ENCODE peak calls at places on chromosomes 13 and 19, in seven cellular contexts. B is esophagus squamous epithelium; P is uterus; I is Caco-2; M is CD8-positive, alpha-beta memory T cell; S is stomach; Z is lung. C is an unnamed sample.
A peak's percentile ranks its signal among the peaks of the same experiment; 100 is the strongest.

GRCh38 chr19:31548941-31549340 is 199.7 kb upstream of the TSHZ3 start:
- DNase-seq in B (no peak), P (peak; percentile 20), I (no peak), M (no peak), S (no peak), Z (no peak), C (peak; percentile 1)

GRCh38 chr13:43346427-43346826 is 323.0 kb downstream of the DNAJC15 start:
- DNase-seq in B (no peak), P (no peak), I (no peak), M (no peak), S (no peak), Z (no peak), C (no peak)

GRCh38 chr19:11530432-11530831 is 1.5 kb upstream of the ECSIT start:
- DNase-seq in B (no peak), P (peak; percentile 77), I (peak; percentile 50), M (no peak), S (peak; percentile 80), Z (peak; percentile 81), C (peak; percentile 81)

GRCh38 chr19:3270908-3271307 is 46.4 kb downstream of the CELF5 start:
- DNase-seq in B (no peak), P (no peak), I (peak; percentile 20), M (peak; percentile 29), S (no peak), Z (no peak), C (peak; percentile 58)

GRCh38 chr13:28494861-28495585 is at the start of gene FLT1:
- DNase-seq in B (no peak), P (peak; percentile 26), I (peak; percentile 54), M (no peak), S (peak; percentile 27), Z (no peak), C (no peak)

GRCh38 chr19:47257411-47258169 is 1.3 kb downstream of the CCDC9 start:
- DNase-seq in B (peak; percentile 93), P (peak; percentile 57), I (no peak), M (no peak), S (no peak), Z (no peak), C (no peak)

GRCh38 chr19:51096473-51097165 is 11.6 kb downstream of the CTU1 start:
- DNase-seq in B (no peak), P (no peak), I (no peak), M (no peak), S (no peak), Z (no peak), C (no peak)

GRCh38 chr13:90565985-90566713 is 781.3 kb upstream of the MIR17HG start:
- DNase-seq in B (no peak), P (no peak), I (no peak), M (no peak), S (no peak), Z (no peak), C (no peak)

GRCh38 chr19:5337886-5338595 is 2.6 kb downstream of the PTPRS start:
- DNase-seq in B (no peak), P (no peak), I (no peak), M (no peak), S (no peak), Z (no peak), C (no peak)

GRCh38 chr19:14718522-14719113 is 28.8 kb downstream of the ZNF333 start:
- DNase-seq in B (no peak), P (no peak), I (no peak), M (no peak), S (no peak), Z (no peak), C (no peak)

GRCh38 chr19:2610637-2611482 is 91.6 kb downstream of the GNG7 start:
- DNase-seq in B (no peak), P (peak; percentile 93), I (peak; percentile 94), M (peak; percentile 76), S (peak; percentile 96), Z (peak; percentile 92), C (peak; percentile 93)

GRCh38 chr19:23521471-23521870 is 126.2 kb upstream of the ZNF91 start:
- DNase-seq in B (no peak), P (no peak), I (no peak), M (no peak), S (no peak), Z (no peak), C (no peak)

GRCh38 chr13:74215420-74215819 is 81.2 kb upstream of the KLF12 start:
- DNase-seq in B (no peak), P (no peak), I (no peak), M (no peak), S (no peak), Z (no peak), C (no peak)

GRCh38 chr19:413756-414420 is 4.9 kb upstream of the C2CD4C start:
- DNase-seq in B (no peak), P (no peak), I (no peak), M (no peak), S (no peak), Z (no peak), C (no peak)

GRCh38 chr13:50014404-50014803 is 840 bp upstream of the KCNRG start:
- DNase-seq in B (no peak), P (no peak), I (no peak), M (no peak), S (no peak), Z (no peak), C (no peak)

GRCh38 chr13:80465321-80465720 is 124.4 kb upstream of the SPRY2 start:
- DNase-seq in B (no peak), P (no peak), I (no peak), M (no peak), S (no peak), Z (no peak), C (no peak)

GRCh38 chr13:50733392-50733791 is 110.1 kb downstream of the DLEU7 start:
- DNase-seq in B (no peak), P (no peak), I (no peak), M (no peak), S (no peak), Z (no peak), C (no peak)

GRCh38 chr13:107374038-107374437 is 806.1 kb upstream of the ARGLU1 start:
- DNase-seq in B (no peak), P (no peak), I (no peak), M (no peak), S (no peak), Z (no peak), C (no peak)

GRCh38 chr19:48491793-48492123 is 19.9 kb downstream of the LMTK3 start:
- DNase-seq in B (no peak), P (no peak), I (no peak), M (no peak), S (no peak), Z (no peak), C (no peak)

GRCh38 chr19:456547-457110 is 4.2 kb downstream of the SHC2 start:
- DNase-seq in B (no peak), P (no peak), I (no peak), M (no peak), S (no peak), Z (no peak), C (no peak)

GRCh38 chr13:35767256-35767981 is 290.9 kb upstream of the MAB21L1 start:
- DNase-seq in B (no peak), P (no peak), I (no peak), M (no peak), S (no peak), Z (no peak), C (no peak)

GRCh38 chr19:6725513-6726231 is 5.2 kb upstream of the C3 start:
- DNase-seq in B (no peak), P (no peak), I (no peak), M (no peak), S (no peak), Z (no peak), C (no peak)

GRCh38 chr19:3620145-3620816 is 6.3 kb downstream of the CACTIN start:
- DNase-seq in B (no peak), P (no peak), I (no peak), M (no peak), S (no peak), Z (no peak), C (no peak)

GRCh38 chr13:21014139-21014665 is 47.2 kb downstream of the LATS2 start:
- DNase-seq in B (no peak), P (no peak), I (no peak), M (no peak), S (no peak), Z (no peak), C (no peak)

DNA sequence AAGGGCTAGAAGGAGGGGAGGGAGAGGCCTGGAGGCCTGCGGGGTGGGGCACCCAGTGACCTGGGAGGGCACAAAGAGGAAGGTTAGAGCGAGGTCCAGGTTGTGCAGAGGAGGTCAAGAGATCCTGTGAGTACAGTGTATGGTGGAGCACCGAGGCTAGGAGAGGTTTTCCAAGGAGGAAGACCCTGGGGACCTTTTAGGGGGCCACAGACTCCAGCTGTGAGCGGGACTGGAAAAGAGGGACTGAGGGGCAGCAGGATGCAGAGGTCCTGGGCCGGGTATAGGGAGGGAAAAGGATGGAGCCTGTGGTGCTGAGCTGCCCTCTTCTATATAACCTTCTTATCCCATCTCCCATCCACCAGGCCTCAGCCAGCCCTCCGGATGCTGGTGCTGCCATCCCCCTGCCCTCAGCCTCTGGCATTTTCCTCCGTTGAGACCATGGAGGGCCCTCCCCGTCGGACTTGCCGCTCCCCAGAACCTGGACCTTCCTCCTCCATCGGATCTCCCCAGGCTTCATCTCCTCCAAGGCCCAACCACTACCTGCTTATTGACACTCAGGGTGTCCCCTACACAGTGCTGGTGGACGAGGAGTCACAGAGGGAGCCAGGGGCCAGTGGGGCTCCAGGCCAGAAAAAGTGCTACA is 863 bp downstream of the ZNF581 start:
- DNase-seq in B (no peak), P (no peak), I (no peak), M (no peak), S (no peak), Z (no peak), C (no peak)
- H3K4me1 ChIP-seq in B (peaks cover 90% of the 10 kb centered on the region), P (peaks cover 22% of the 10 kb centered on the region), I (peaks cover 9% of the 10 kb centered on the region), M (peaks cover 37% of the 10 kb centered on the region), S (peaks cover 52% of the 10 kb centered on the region), Z (peaks cover 11% of the 10 kb centered on the region), C (peaks cover 62% of the 10 kb centered on the region)

GRCh38 chr19:18415177-18415867 is 3.9 kb upstream of the SSBP4 start:
- DNase-seq in B (no peak), P (peak; percentile 91), I (no peak), M (no peak), S (no peak), Z (no peak), C (no peak)
- H3K4me1 ChIP-seq in B (peaks cover 65% of the 10 kb centered on the region), P (peaks cover 21% of the 10 kb centered on the region), I (peaks cover 23% of the 10 kb centered on the region), M (peaks cover 50% of the 10 kb centered on the region), S (peaks cover 55% of the 10 kb centered on the region), Z (no peaks in the 10 kb centered on the region), C (peaks cover 50% of the 10 kb centered on the region)

GRCh38 chr19:44912854-44913253 is 1.6 kb upstream of the APOC1 start:
- DNase-seq in B (no peak), P (no peak), I (no peak), M (no peak), S (no peak), Z (no peak), C (no peak)
- H3K4me1 ChIP-seq in B (peaks cover 41% of the 10 kb centered on the region), P (no peaks in the 10 kb centered on the region), I (peaks cover 18% of the 10 kb centered on the region), M (peaks cover 3% of the 10 kb centered on the region), S (peaks cover 12% of the 10 kb centered on the region), Z (no peaks in the 10 kb centered on the region), C (peaks cover 7% of the 10 kb centered on the region)

DNA sequence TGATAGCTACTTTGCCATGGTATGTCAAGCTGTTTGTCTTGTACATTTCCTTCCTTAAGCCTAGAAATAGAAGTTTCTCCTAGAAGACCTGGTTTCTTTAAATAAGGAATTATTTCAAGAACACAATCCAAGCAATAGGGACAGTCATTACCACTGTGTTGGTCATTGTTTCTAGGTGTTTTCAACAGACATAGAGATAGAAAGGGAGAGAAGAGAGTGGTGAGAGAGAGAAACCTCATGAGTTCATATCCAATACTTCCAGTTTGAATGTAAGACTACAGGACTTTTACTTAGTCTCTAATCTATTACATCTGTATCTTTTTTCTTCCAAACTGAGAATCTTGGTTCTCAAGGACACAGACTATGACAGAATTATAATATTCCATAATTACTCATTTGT is 245.9 kb upstream of the STARD13 start:
- DNase-seq in B (no peak), P (no peak), I (no peak), M (no peak), S (no peak), Z (no peak), C (no peak)
- H3K4me1 ChIP-seq in B (no peaks in the 10 kb centered on the region), P (no peaks in the 10 kb centered on the region), I (no peaks in the 10 kb centered on the region), M (peaks cover 3% of the 10 kb centered on the region), S (no peaks in the 10 kb centered on the region), Z (no peaks in the 10 kb centered on the region), C (peaks cover 6% of the 10 kb centered on the region)

C was measured in OCI-LY7.